ENCODE peak calls at places on chromosomes 16 and 17, in four cellular contexts. D is stimulated activated CD4-positive, alpha-beta T cell treated with anti-CD3 and anti-CD28 coated beads, Interleukin-12 subunit alpha, Interleukin-12 subunit beta, amount 100 ng/mL, for 4 hours; R is SK-N-SH; G is fibroblast of mammary gland. V is an unnamed sample.
A peak's percentile ranks its signal among the peaks of the same experiment; 100 is the strongest.

GRCh38 chr17:66975614-66976378 is 11.3 kb downstream of the CACNG4 start:
- DNase-seq in D (no peak), R (no peak), G (no peak), V (no peak)

GRCh38 chr17:82244413-82245140 is 15.7 kb downstream of the SLC16A3 start:
- DNase-seq in D (no peak), G (peak; percentile 68), R (peak; percentile 78), V (no peak)

GRCh38 chr16:58459344-58460218 is 40.4 kb upstream of the NDRG4 start:
- DNase-seq in R (no peak), G (peak; percentile 75), D (peak; percentile 29), V (peak; percentile 45)

GRCh38 chr17:79834575-79835469 is 4.4 kb downstream of the CBX4 start:
- DNase-seq in G (no peak), R (peak; percentile 84), D (peak; percentile 39), V (no peak)

GRCh38 chr17:61118871-61119270 is 280.8 kb upstream of the TBX2 start:
- DNase-seq in G (no peak), D (no peak), R (no peak), V (no peak)

GRCh38 chr17:33858682-33859081 is 396.4 kb upstream of the CCL2 start:
- DNase-seq in D (no peak), G (no peak), R (no peak), V (no peak)

GRCh38 chr17:75367312-75367711 is 38.2 kb downstream of the GRB2 start:
- DNase-seq in D (no peak), R (no peak), G (peak; percentile 7), V (no peak)

GRCh38 chr16:57590654-57591085 is 37.8 kb upstream of the ADGRG1 start:
- DNase-seq in G (peak; percentile 57), D (no peak), R (no peak), V (no peak)

GRCh38 chr17:68646626-68647526 is 45.7 kb upstream of the FAM20A start:
- DNase-seq in R (no peak), G (peak; percentile 55), D (no peak), V (no peak)

GRCh38 chr17:31733326-31733725 is 125.7 kb downstream of the COPRS start:
- DNase-seq in D (no peak), R (no peak), G (no peak), V (no peak)

GRCh38 chr17:31745964-31746650 is 112.9 kb downstream of the COPRS start:
- DNase-seq in R (no peak), D (no peak), G (no peak), V (no peak)

GRCh38 chr16:64933890-64934289 is 188.0 kb downstream of the CDH11 start:
- DNase-seq in R (no peak), G (peak; percentile 30), D (no peak), V (no peak)

GRCh38 chr17:40582328-40582901 is 17.1 kb upstream of the CCR7 start:
- DNase-seq in D (no peak), R (no peak), G (no peak), V (peak; percentile 50)

GRCh38 chr16:57253410-57253927 is 8.4 kb downstream of the ARL2BP start:
- DNase-seq in R (no peak), D (no peak), G (peak; percentile 41), V (no peak)

GRCh38 chr17:43563262-43564079 is 17.3 kb upstream of the ETV4 start:
- DNase-seq in D (no peak), R (no peak), G (no peak), V (no peak)

GRCh38 chr16:68086336-68086821 is 1.2 kb downstream of the NFATC3 start:
- DNase-seq in G (peak; percentile 60), R (peak; percentile 39), D (no peak), V (no peak)

GRCh38 chr16:50683689-50684374 is 2.7 kb upstream of the SNX20 start:
- DNase-seq in G (no peak), R (no peak), D (no peak), V (peak; percentile 63)

GRCh38 chr17:50060951-50061712 is 5.2 kb downstream of the ITGA3 start:
- DNase-seq in D (no peak), G (peak; percentile 79), R (no peak), V (no peak)

GRCh38 chr16:19884611-19885455 is at the start of gene GPRC5B:
- DNase-seq in R (peak; percentile 91), D (peak; percentile 40), G (no peak), V (peak; percentile 41)

GRCh38 chr16:3264137-3265036 is 8.0 kb upstream of the MEFV start:
- DNase-seq in R (peak; percentile 99), D (peak; percentile 98), G (peak; percentile 96), V (peak; percentile 97)

GRCh38 chr17:41656249-41657023 is 32.1 kb upstream of the KRT17 start:
- DNase-seq in G (no peak), D (no peak), R (no peak), V (no peak)

GRCh38 chr16:14289692-14290340 is 218.7 kb downstream of the MRTFB start:
- DNase-seq in D (no peak), G (peak; percentile 55), R (peak; percentile 54), V (no peak)

GRCh38 chr17:67779098-67779672 is 46.1 kb upstream of the BPTF start:
- DNase-seq in G (peak; percentile 92), D (peak; percentile 12), R (peak; percentile 88), V (peak; percentile 46)

GRCh38 chr17:47694818-47695663 is 1.1 kb downstream of the TBKBP1 start:
- DNase-seq in G (peak; percentile 62), D (peak; percentile 69), R (peak; percentile 84), V (peak; percentile 74)

GRCh38 chr16:71867934-71868333 is 16.0 kb downstream of the ZNF821 start:
- DNase-seq in G (no peak), D (no peak), R (no peak), V (no peak)

GRCh38 chr17:1087381-1088241 is 90.7 kb downstream of the TIMM22 start:
- DNase-seq in D (no peak), R (peak; percentile 89), G (no peak), V (no peak)

GRCh38 chr17:63946440-63947363 is 14.6 kb upstream of the CD79B start:
- DNase-seq in R (peak; percentile 91), G (peak; percentile 31), D (peak; percentile 51), V (peak; percentile 69)

GRCh38 chr16:29765167-29766032 is 12.7 kb upstream of the ZG16 start:
- DNase-seq in R (no peak), D (no peak), G (no peak), V (no peak)

GRCh38 chr17:64020068-64020766 is at the start of gene ICAM2:
- DNase-seq in R (no peak), D (peak; percentile 70), G (no peak), V (peak; percentile 74)

GRCh38 chr16:75273054-75273925 is 21.9 kb upstream of the BCAR1 start:
- DNase-seq in G (peak; percentile 68), D (no peak), R (no peak), V (no peak)

GRCh38 chr16:5905935-5906334 is 808.3 kb upstream of the EEF2KMT start:
- DNase-seq in G (no peak), R (no peak), D (no peak), V (no peak)

GRCh38 chr17:71764507-71764906 is 356.3 kb upstream of the SOX9 start:
- DNase-seq in G (no peak), D (no peak), R (peak; percentile 24), V (no peak)

GRCh38 chr17:6940186-6940649 is 55.6 kb upstream of the ALOX12 start:
- DNase-seq in G (peak; percentile 51), R (peak; percentile 8), D (no peak), V (no peak)

GRCh38 chr17:47948706-47949196 is 7.4 kb downstream of the PNPO start:
- DNase-seq in R (no peak), G (no peak), D (no peak), V (no peak)

GRCh38 chr16:67544329-67544841 is 15.8 kb downstream of the RIPOR1 start:
- DNase-seq in D (no peak), G (no peak), R (peak; percentile 37), V (no peak)

GRCh38 chr17:44005865-44006580 is 1.6 kb downstream of the NAGS start:
- DNase-seq in G (no peak), R (peak; percentile 77), D (peak; percentile 28), V (peak; percentile 42)

GRCh38 chr17:1362964-1363363 is 37.1 kb downstream of the YWHAE start:
- DNase-seq in D (no peak), G (peak; percentile 67), R (no peak), V (no peak)

GRCh38 chr17:33560165-33560564 is 267.1 kb upstream of the ASIC2 start:
- DNase-seq in D (no peak), G (peak; percentile 8), R (no peak), V (no peak)

GRCh38 chr17:77831497-77832179 is 126.9 kb upstream of the TNRC6C start:
- DNase-seq in R (peak; percentile 75), D (no peak), G (peak; percentile 77), V (peak; percentile 15)

V was measured in activated CD4-positive, CD25-positive, alpha-beta regulatory T cell treated with anti-CD3 and anti-CD28 coated beads, Interleukin-2, amount 50 U/mL, for 72 hours.